ENCODE peak calls at places on chromosomes 5 and 9, in eight cellular contexts. P is stimulated activated CD8-positive, alpha-beta memory T cell treated with anti-CD3 and anti-CD28 coated beads, Interleukin-15, amount 100 ng/mL, for 1 hour; I is RWPE1; M is H4; S is stimulated activated CD4-positive, alpha-beta T cell treated with anti-CD3 and anti-CD28 coated beads, Interleukin-12 subunit alpha, Interleukin-12 subunit beta, amount 100 ng/mL, for 4 hours; A is activated naive CD8-positive, alpha-beta T cell treated with anti-CD3 and anti-CD28 coated beads, Interleukin-2, amount 50 U/mL, for 24 hours; E is left ventricle myocardium inferior; Q is amygdala. R is an unnamed sample.

GRCh38 chr9:80410106-80410505 is 838.3 kb downstream of the TLE4 start:
- DNase-seq in M (no peak), I (no peak), P (no peak), Q (no peak), S (no peak), A (no peak), E (no peak), R (peak; percentile 5)

GRCh38 chr5:27129926-27130325 is 91.5 kb upstream of the CDH9 start:
- DNase-seq in E (no peak), A (no peak), Q (no peak), M (no peak), P (no peak), I (no peak), S (no peak), R (no peak)

GRCh38 chr5:108642170-108642906 is 105.4 kb upstream of the FER start:
- DNase-seq in A (peak; percentile 55), P (no peak), S (peak; percentile 36), I (peak; percentile 92), Q (peak; percentile 6), M (peak; percentile 86), E (no peak), R (peak; percentile 62)

GRCh38 chr5:32791536-32792240 is 80.6 kb downstream of the NPR3 start:
- DNase-seq in E (no peak), A (no peak), P (no peak), S (no peak), I (no peak), M (no peak), Q (no peak), R (no peak)

GRCh38 chr9:81694541-81694940 is 5.2 kb upstream of the TLE1 start:
- DNase-seq in Q (no peak), A (no peak), I (no peak), P (no peak), S (no peak), M (peak; percentile 30), E (no peak), R (no peak)

GRCh38 chr5:92320446-92320845 is 937.3 kb upstream of the ARRDC3 start:
- DNase-seq in Q (no peak), P (no peak), A (no peak), I (no peak), S (no peak), M (no peak), E (no peak), R (no peak)

GRCh38 chr9:18190671-18191374 is 283.1 kb upstream of the ADAMTSL1 start:
- DNase-seq in A (no peak), S (no peak), P (no peak), M (peak; percentile 10), E (no peak), Q (no peak), I (no peak), R (no peak)

GRCh38 chr9:36625006-36625600 is 52.4 kb downstream of the MELK start:
- DNase-seq in E (peak; percentile 33), S (no peak), M (peak; percentile 20), Q (peak; percentile 19), A (no peak), P (no peak), I (peak; percentile 69), R (peak; percentile 48)

GRCh38 chr5:110832683-110833082 is 93.9 kb downstream of the SLC25A46 start:
- DNase-seq in P (no peak), S (no peak), A (no peak), E (no peak), Q (no peak), I (no peak), M (no peak), R (no peak)

GRCh38 chr5:135446186-135446585 is 962 bp downstream of the DCANP1 start:
- DNase-seq in P (no peak), S (no peak), I (no peak), Q (no peak), E (no peak), M (no peak), A (no peak), R (no peak)

GRCh38 chr9:119365291-119366027 is 3.8 kb downstream of the BRINP1 start:
- DNase-seq in A (peak; percentile 2), E (no peak), S (no peak), P (no peak), I (no peak), M (no peak), Q (no peak), R (no peak)

GRCh38 chr5:33468811-33469435 is 28.2 kb downstream of the TARS1 start:
- DNase-seq in M (no peak), S (no peak), I (no peak), Q (no peak), P (no peak), A (no peak), E (no peak), R (no peak)

GRCh38 chr9:108382267-108382666 is 473.5 kb downstream of the ACTL7B start:
- DNase-seq in E (no peak), M (no peak), A (no peak), I (no peak), Q (no peak), P (no peak), S (no peak), R (no peak)

GRCh38 chr5:142303576-142303975 is 21.2 kb downstream of the SPRY4 start:
- DNase-seq in M (no peak), A (no peak), P (no peak), S (no peak), Q (no peak), I (no peak), E (no peak), R (no peak)

GRCh38 chr9:137878957-137879555 is 1.5 kb downstream of the CACNA1B start:
- DNase-seq in Q (no peak), A (no peak), P (no peak), E (no peak), S (no peak), M (no peak), I (no peak), R (no peak)

GRCh38 chr5:127316013-127316412 is 25.4 kb downstream of the MEGF10 start:
- DNase-seq in S (no peak), P (no peak), M (no peak), E (no peak), I (no peak), Q (no peak), A (no peak), R (no peak)

GRCh38 chr9:121930970-121931369 is 162.1 kb downstream of the TTLL11 start:
- DNase-seq in Q (no peak), A (no peak), E (no peak), S (no peak), P (no peak), M (no peak), I (no peak), R (no peak)

GRCh38 chr9:91992636-91993035 is 42.6 kb upstream of the ROR2 start:
- DNase-seq in Q (no peak), M (no peak), A (no peak), I (no peak), S (no peak), P (no peak), E (no peak), R (no peak)

GRCh38 chr9:116087246-116087645 is 66.3 kb upstream of the PAPPA start:
- DNase-seq in E (peak; percentile 33), M (peak; percentile 63), Q (no peak), I (no peak), A (no peak), P (no peak), S (no peak), R (no peak)

GRCh38 chr9:2150338-2150737 is 135.2 kb downstream of the SMARCA2 start:
- DNase-seq in S (no peak), E (no peak), A (no peak), Q (no peak), P (no peak), I (no peak), M (no peak), R (no peak)

GRCh38 chr5:143164557-143164956 is 238.9 kb downstream of the NR3C1 start:
- DNase-seq in I (no peak), E (no peak), P (no peak), S (no peak), A (no peak), M (no peak), Q (no peak), R (no peak)

R was measured in heart left ventricle.